ENCODE peak calls at places on chromosomes 5 and 9, in six cellular contexts. S, F, T, K, H and M are unnamed samples.

GRCh38 chr5:132272341-132273210 is 15.1 kb downstream of the PDLIM4 start:
- DNase-seq in S (peak; percentile 78), F (no peak), T (peak; percentile 75), K (peak; percentile 60), H (peak; percentile 69), M (no peak)

GRCh38 chr5:172156541-172156994 is 31.5 kb downstream of the STK10 start:
- DNase-seq in S (no peak), F (no peak), T (no peak), K (peak; percentile 60), H (peak; percentile 47), M (no peak)

GRCh38 chr5:134464988-134465855 is 53.5 kb upstream of the CDKN2AIPNL start:
- DNase-seq in S (no peak), F (no peak), T (peak; percentile 48), K (no peak), H (no peak), M (no peak)

GRCh38 chr9:132823370-132824144 is 54.5 kb downstream of the AK8 start:
- DNase-seq in S (no peak), F (no peak), T (no peak), K (no peak), H (no peak), M (no peak)

GRCh38 chr9:113343732-113344231 is 3.7 kb upstream of the WDR31 start:
- DNase-seq in S (peak; percentile 38), F (no peak), T (no peak), K (peak; percentile 76), H (peak; percentile 76), M (peak; percentile 11)

GRCh38 chr9:93678199-93679019 is 102.0 kb downstream of the PHF2 start:
- DNase-seq in S (no peak), F (no peak), T (no peak), K (peak; percentile 8), H (peak; percentile 13), M (no peak)

GRCh38 chr5:33679791-33680190 is 212.0 kb downstream of the ADAMTS12 start:
- DNase-seq in S (peak; percentile 34), F (no peak), T (no peak), K (no peak), H (no peak), M (no peak)

GRCh38 chr5:66164044-66164790 is 20.1 kb downstream of the SREK1 start:
- DNase-seq in S (peak; percentile 81), F (no peak), T (no peak), K (no peak), H (no peak), M (no peak)

GRCh38 chr9:124795881-124796415 is 19.0 kb downstream of the OLFML2A start:
- DNase-seq in S (peak; percentile 38), F (no peak), T (no peak), K (no peak), H (no peak), M (no peak)

GRCh38 chr9:88028338-88028737 is 54.0 kb upstream of the CDK20 start:
- DNase-seq in S (no peak), F (no peak), T (no peak), K (no peak), H (no peak), M (no peak)

GRCh38 chr9:136850866-136851775 is 1.0 kb upstream of the MAMDC4 start:
- DNase-seq in S (no peak), F (no peak), T (no peak), K (no peak), H (no peak), M (no peak)

DNA sequence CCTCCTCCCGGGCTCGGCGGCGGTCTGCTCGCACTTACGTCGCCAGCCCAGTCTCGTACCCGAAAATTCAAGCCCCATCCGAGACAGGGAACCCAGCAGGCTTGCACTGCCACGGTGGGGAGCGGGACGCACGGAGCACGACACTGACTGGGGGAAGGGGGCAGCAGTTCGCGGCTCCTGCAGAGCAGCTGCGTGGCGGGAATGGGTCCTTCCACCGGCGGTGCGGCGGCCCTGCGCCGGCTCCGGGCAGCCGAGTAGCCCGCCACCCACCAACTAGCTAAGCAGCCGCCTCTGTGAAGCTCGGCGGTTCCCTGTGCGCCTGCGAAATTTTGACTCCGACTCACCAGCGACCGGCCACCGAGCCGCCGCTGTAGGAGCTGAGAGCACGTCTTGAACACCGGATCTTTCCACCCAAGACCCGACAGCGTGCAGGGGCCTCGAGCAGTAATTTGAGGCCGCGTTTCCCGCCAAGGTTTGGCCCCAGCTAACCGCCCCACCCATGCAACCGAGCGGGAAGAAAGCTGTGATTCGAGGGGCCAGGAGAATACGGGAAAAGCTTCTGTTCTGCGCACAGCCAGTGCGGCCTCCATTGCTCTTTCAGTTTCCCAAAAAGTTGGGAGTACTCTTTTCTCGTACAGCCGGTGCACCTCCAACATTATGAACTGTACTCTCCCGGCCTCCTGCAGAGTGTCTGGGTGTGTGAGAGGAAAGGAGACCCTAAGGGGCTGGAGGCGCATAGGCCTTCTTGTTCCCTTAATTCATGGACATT is 3.7 kb downstream of the MCIDAS start:
- DNase-seq in S (no peak), F (no peak), T (no peak), K (no peak), H (no peak), M (no peak)
- H3K27me3 ChIP-seq in S (peaks cover 88% of the 10 kb centered on the region), F (no peaks in the 10 kb centered on the region), T (no peaks in the 10 kb centered on the region), K (peaks cover 83% of the 10 kb centered on the region), H (peaks cover 16% of the 10 kb centered on the region), M (no peaks in the 10 kb centered on the region)

DNA sequence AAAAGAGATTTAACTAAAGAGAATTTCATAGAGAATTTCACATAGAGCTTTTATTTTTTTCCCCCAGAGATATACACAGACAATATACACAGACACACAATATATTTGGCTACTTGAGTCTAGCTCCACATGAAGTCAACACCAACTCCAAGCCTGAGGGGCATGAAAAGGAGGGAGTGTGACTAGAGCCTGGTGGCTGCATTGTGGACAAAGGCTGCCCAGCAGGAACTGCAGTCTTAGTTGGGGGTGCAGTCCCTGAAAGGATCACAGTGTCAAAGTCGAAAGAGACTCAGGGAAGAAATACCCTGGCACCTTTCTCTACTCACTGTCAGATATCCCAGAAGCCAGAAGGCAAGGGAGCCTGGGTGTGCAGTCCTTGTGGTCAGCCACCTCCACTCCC is 231.6 kb upstream of the RPS23 start:
- DNase-seq in S (no peak), F (no peak), T (no peak), K (no peak), H (no peak), M (no peak)
- H3K27me3 ChIP-seq in S (no peaks in the 10 kb centered on the region), F (no peaks in the 10 kb centered on the region), T (no peaks in the 10 kb centered on the region), K (no peaks in the 10 kb centered on the region), H (no peaks in the 10 kb centered on the region), M (no peaks in the 10 kb centered on the region)

GRCh38 chr9:98944130-98945074 is 695 bp downstream of the COL15A1 start:
- DNase-seq in S (peak; percentile 57), F (no peak), T (no peak), K (peak; percentile 38), H (no peak), M (peak; percentile 30)

GRCh38 chr9:98943682-98944129 is at the start of gene COL15A1:
- DNase-seq in S (peak; percentile 84), F (no peak), T (no peak), K (peak; percentile 40), H (no peak), M (no peak)

GRCh38 chr9:98942906-98943681 is 613 bp upstream of the COL15A1 start:
- DNase-seq in S (no peak), F (no peak), T (no peak), K (no peak), H (no peak), M (no peak)

GRCh38 chr9:98940278-98940677 is 3.4 kb upstream of the COL15A1 start:
- DNase-seq in S (no peak), F (no peak), T (no peak), K (no peak), H (no peak), M (no peak)

GRCh38 chr9:98941946-98942523 is 1.7 kb upstream of the COL15A1 start:
- DNase-seq in S (no peak), F (no peak), T (no peak), K (no peak), H (no peak), M (no peak)
- H3K27me3 ChIP-seq in S (peaks cover 36% of the 10 kb centered on the region), F (peaks cover 11% of the 10 kb centered on the region), T (peaks cover 44% of the 10 kb centered on the region), K (no peaks in the 10 kb centered on the region), H (no peaks in the 10 kb centered on the region), M (peaks cover 10% of the 10 kb centered on the region)

GRCh38 chr9:134537891-134538520 is 103.6 kb upstream of the COL5A1 start:
- DNase-seq in S (no peak), F (no peak), T (no peak), K (no peak), H (no peak), M (no peak)

GRCh38 chr9:134538856-134539562 is 102.6 kb upstream of the COL5A1 start:
- DNase-seq in S (no peak), F (no peak), T (no peak), K (no peak), H (no peak), M (no peak)

GRCh38 chr9:134541373-134541747 is 100.2 kb upstream of the COL5A1 start:
- DNase-seq in S (no peak), F (no peak), T (no peak), K (no peak), H (no peak), M (no peak)

GRCh38 chr9:134540441-134541372 is 100.9 kb upstream of the COL5A1 start:
- DNase-seq in S (no peak), F (no peak), T (no peak), K (no peak), H (no peak), M (no peak)

DNA sequence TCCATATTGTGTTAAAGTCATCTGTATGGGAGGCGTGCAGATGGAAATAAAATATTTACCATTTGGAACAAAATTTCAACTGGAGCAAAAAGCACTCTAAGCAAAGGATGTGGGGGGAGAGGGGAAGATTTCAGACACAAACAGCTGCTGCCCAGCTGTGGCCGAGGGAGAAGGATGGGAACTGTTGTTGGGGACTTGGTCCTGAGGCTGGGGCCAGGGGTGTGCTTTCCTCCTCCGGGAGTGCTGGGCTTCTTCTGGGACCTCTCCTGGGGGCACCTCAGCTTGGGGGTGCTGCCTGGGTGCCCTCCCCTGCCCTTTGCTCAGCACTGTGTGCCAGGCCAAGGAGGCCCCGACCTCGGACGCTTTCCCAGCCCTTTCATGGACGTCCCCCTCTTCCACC is 102.0 kb upstream of the COL5A1 start:
- DNase-seq in S (no peak), F (no peak), T (no peak), K (no peak), H (no peak), M (no peak)
- H3K27me3 ChIP-seq in S (no peaks in the 10 kb centered on the region), F (peaks cover 20% of the 10 kb centered on the region), T (no peaks in the 10 kb centered on the region), K (no peaks in the 10 kb centered on the region), H (no peaks in the 10 kb centered on the region), M (no peaks in the 10 kb centered on the region)

GRCh38 chr5:1895771-1896420 is 13.2 kb upstream of the IRX4 start:
- DNase-seq in S (no peak), F (no peak), T (no peak), K (no peak), H (no peak), M (peak; percentile 0)

GRCh38 chr5:1892211-1892610 is 9.5 kb upstream of the IRX4 start:
- DNase-seq in S (no peak), F (no peak), T (no peak), K (no peak), H (no peak), M (no peak)

GRCh38 chr5:1893754-1894153 is 11.0 kb upstream of the IRX4 start:
- DNase-seq in S (no peak), F (no peak), T (no peak), K (no peak), H (no peak), M (no peak)

GRCh38 chr5:1892685-1893445 is 10.1 kb upstream of the IRX4 start:
- DNase-seq in S (no peak), F (no peak), T (no peak), K (no peak), H (no peak), M (no peak)

DNA sequence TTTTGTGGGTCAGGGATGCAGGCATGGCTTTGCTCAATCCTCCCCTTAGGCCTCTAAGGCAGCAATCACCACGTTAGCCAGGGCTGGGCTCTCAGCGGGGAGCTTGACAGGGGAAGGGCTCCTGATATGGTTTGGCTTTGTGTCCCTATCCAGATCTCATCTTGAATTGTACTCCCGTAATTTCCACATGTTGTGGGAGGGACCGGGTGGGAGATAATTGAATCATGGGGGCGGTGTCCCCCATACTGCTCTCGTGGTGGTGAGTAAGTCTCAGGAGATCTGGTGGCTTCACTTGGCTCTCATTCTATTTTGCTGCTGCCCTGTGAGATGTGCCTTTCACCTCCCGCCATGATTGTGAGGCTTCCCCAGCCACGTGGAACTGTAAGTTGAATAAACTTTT is 11.5 kb upstream of the IRX4 start:
- DNase-seq in S (no peak), F (no peak), T (no peak), K (no peak), H (no peak), M (no peak)
- H3K27me3 ChIP-seq in S (peaks cover 68% of the 10 kb centered on the region), F (no peaks in the 10 kb centered on the region), T (peaks cover 64% of the 10 kb centered on the region), K (no peaks in the 10 kb centered on the region), H (no peaks in the 10 kb centered on the region), M (no peaks in the 10 kb centered on the region)